ENCODE peak calls at places on chromosomes 3 and 15, in four cellular contexts. U is NB4, F is brain microvascular endothelial cell, G is hepatocyte. E is an unnamed sample.

GRCh38 chr3:71466483-71466882 is 117.0 kb downstream of the FOXP1 start:
- DNase-seq in F (no peak), G (no peak), U (no peak), E (no peak)

GRCh38 chr3:80676869-80677268 is 909.1 kb upstream of the ROBO1 start:
- DNase-seq in F (peak; percentile 9), U (no peak), G (no peak), E (no peak)

GRCh38 chr15:87902772-87903388 is 353.7 kb downstream of the NTRK3 start:
- DNase-seq in F (peak; percentile 1), U (peak; percentile 63), G (no peak), E (no peak)

GRCh38 chr3:177195242-177195940 is 1.9 kb downstream of the TBL1XR1 start:
- DNase-seq in G (peak; percentile 55), F (no peak), U (peak; percentile 49), E (no peak)

GRCh38 chr3:58680896-58681525 is 14.4 kb upstream of the FAM3D start:
- DNase-seq in G (no peak), F (no peak), U (no peak), E (no peak)

GRCh38 chr3:79517766-79518413 is 249.9 kb downstream of the ROBO1 start:
- DNase-seq in F (peak; percentile 49), U (peak; percentile 22), G (peak; percentile 55), E (no peak)

GRCh38 chr3:119149484-119149883 is 3.5 kb downstream of the TEX55 start:
- DNase-seq in G (no peak), F (peak; percentile 66), U (no peak), E (no peak)

GRCh38 chr3:13420051-13420816 is at the start of gene NUP210:
- DNase-seq in F (no peak), U (peak; percentile 79), G (peak; percentile 78), E (peak; percentile 89)

GRCh38 chr15:69328739-69329138 is 30.0 kb downstream of the PAQR5 start:
- DNase-seq in F (no peak), G (peak; percentile 73), U (no peak), E (no peak)

GRCh38 chr15:90953947-90954711 is 555 bp upstream of the RCCD1 start:
- DNase-seq in F (no peak), G (no peak), U (no peak), E (no peak)

DNA sequence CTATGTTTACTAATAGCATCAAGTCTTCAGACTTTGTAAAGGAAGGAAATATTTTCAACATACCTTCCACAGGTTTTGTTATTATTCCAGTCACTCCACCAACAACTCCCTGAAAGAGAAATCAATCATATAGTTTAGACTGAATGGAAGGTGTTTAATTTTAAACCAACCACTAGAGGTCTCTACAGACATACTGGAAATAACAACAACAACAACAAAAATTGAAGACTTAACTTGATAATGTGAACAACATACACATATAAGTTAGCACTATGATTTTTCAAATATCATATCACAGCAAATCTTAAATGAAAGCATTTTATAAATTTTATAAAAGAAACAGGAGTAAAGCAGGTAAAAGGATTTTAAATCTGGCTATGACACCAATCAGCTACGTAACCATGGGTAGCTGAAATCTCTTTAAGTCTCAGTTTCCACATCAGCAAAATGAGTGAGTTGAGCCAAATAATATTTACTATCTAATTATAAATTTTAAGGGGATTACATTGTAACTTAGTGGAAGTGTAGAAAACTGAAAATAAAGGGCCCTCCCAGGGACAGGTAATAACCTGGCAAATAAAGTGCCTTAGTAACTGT is 188.2 kb downstream of the VPS13C start:
- DNase-seq in U (peak; percentile 13), G (peak; percentile 6), F (no peak), E (peak; percentile 17)
- TF ChIP-seq CTCF in U (no peak), G (peak; percentile 69), F (peak; percentile 23), E (peak; percentile 25)

GRCh38 chr3:184078851-184079250 is 18.0 kb upstream of the HTR3E start:
- DNase-seq in U (no peak), G (no peak), F (no peak), E (no peak)

GRCh38 chr3:184082034-184082433 is 14.8 kb upstream of the HTR3E start:
- DNase-seq in U (no peak), G (no peak), F (no peak), E (no peak)

GRCh38 chr3:184075901-184076300 is 21.0 kb upstream of the HTR3E start:
- DNase-seq in U (no peak), F (no peak), G (no peak), E (no peak)

GRCh38 chr3:184081116-184081830 is 15.6 kb upstream of the HTR3E start:
- DNase-seq in F (no peak), G (no peak), U (no peak), E (no peak)

DNA sequence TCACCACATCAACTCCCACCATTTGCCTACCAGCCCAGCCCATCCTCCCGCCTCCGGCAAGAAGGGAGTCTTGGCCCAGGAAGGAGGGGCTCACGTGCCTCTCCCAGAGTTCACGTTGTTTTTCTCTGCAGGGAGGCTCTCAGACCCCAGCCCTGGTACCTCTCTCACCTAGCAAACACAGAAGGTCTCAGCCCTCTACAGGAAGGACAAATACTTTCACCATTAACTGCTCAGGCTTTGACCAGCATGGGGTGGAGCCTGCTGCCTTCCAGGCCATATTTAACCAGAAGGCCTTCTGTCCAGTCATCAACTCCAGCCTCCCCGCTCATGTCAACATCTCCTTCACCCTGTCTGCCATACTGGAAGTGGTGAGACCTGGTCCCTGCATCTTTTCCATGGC is 19.0 kb upstream of the HTR3E start:
- DNase-seq in F (no peak), G (no peak), U (no peak), E (no peak)
- TF ChIP-seq CTCF in F (no peak), G (no peak), U (no peak), E (no peak)

DNA sequence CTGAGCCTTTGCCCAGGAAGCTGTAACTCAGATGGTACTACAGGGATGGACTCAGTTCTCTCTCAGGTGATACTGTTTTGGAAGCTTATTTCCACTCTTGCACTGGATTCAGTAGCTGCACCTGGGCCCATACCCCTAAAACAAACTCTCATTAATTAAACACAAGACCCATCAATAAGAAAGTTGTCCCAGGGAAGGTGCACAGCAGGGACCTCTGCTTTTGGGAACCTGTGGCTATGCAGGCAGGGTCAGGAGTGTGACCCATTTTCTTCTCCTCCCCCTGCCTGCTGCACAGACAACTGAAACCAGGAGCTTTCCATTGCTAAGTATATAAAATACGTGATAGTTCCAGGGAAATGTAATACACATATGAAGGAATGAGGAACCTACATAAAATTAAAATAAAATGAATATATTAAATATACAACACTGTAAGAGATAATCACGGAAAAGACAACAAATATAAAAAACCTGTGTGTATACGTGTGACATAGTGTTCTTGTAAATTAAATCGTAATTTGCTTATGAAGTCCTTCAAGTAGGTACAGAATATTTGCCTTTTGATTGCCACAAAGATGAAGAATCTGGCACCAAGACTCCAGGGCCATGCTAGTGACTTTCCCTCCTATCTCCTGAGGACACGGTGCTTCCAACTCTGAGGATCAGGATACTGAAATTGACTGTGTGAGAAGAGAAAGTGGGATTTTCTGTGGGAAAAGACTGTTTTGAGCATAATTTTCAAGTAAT is 101.6 kb upstream of the GOLGA6L6 start:
- DNase-seq in G (no peak), F (no peak), U (no peak), E (no peak)
- TF ChIP-seq CTCF in G (no peak), F (no peak), U (no peak), E (no peak)

GRCh38 chr3:169348276-169348675 is 315.2 kb downstream of the MECOM start:
- DNase-seq in F (no peak), G (no peak), U (no peak), E (no peak)

GRCh38 chr3:169342652-169343051 is 320.9 kb downstream of the MECOM start:
- DNase-seq in F (no peak), G (no peak), U (no peak), E (no peak)

GRCh38 chr3:169347597-169347996 is 315.9 kb downstream of the MECOM start:
- DNase-seq in F (no peak), G (no peak), U (no peak), E (no peak)

GRCh38 chr3:169344465-169344864 is 319.0 kb downstream of the MECOM start:
- DNase-seq in U (no peak), G (no peak), F (no peak), E (no peak)

GRCh38 chr3:169345662-169346331 is 317.7 kb downstream of the MECOM start:
- DNase-seq in G (peak; percentile 9), U (no peak), F (no peak), E (no peak)
- TF ChIP-seq CTCF in G (peak; percentile 31), U (no peak), F (no peak), E (no peak)

DNA sequence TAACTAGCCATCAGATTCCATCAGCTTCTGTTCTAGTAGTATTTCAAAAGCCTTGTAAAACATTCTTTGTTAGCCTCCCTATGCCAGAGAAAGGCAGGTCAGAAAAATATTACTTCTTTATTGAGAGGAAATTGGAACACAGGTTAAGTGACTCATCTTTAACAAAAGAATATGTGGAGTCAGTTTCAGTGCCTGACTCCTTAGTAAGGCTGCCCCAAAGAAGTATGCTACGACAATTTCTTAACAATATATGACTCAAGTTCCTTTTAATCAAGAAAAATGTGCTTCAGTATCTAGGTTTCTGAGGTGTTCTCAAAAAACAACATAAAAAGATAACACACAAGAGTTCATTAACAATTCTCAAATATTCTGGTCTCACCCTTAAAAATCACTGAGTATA is 139.2 kb downstream of the VPS13C start:
- DNase-seq in F (no peak), U (no peak), G (no peak), E (no peak)
- TF ChIP-seq CTCF in F (no peak), U (no peak), G (no peak), E (no peak)

GRCh38 chr3:120623719-120624093 is 27.6 kb downstream of the NDUFB4 start:
- DNase-seq in U (no peak), F (no peak), G (no peak), E (no peak)

GRCh38 chr3:120625199-120625598 is 29.1 kb downstream of the NDUFB4 start:
- DNase-seq in U (no peak), G (no peak), F (no peak), E (no peak)

GRCh38 chr3:120622457-120622856 is 26.3 kb downstream of the NDUFB4 start:
- DNase-seq in G (no peak), U (no peak), F (no peak), E (no peak)

GRCh38 chr3:120622870-120623718 is 27.0 kb downstream of the NDUFB4 start:
- DNase-seq in G (no peak), F (peak; percentile 10), U (peak; percentile 45), E (no peak)
- TF ChIP-seq CTCF in G (peak; percentile 5), F (peak; percentile 23), U (peak; percentile 3), E (no peak)

GRCh38 chr3:133457465-133458067 is 57.7 kb downstream of the BFSP2 start:
- DNase-seq in F (no peak), G (no peak), U (peak; percentile 36), E (no peak)
- TF ChIP-seq CTCF in F (peak; percentile 56), G (peak; percentile 6), U (no peak), E (no peak)

E was measured in GM10248.